ENCODE peak calls at places on chromosomes 11 and 22, in seven cellular contexts. D is SK-N-SH, V is GM23338, A is GM23248, P is OCI-LY7, T is PC-3, O is MM.1S. X is an unnamed sample. For H3K9me2, the result is how much of the 10 kb centered on the place peaks cover.

GRCh38 chr11:101915811-101916291 is 471 bp downstream of the ANGPTL5 start:
- DNase-seq in D (peak), A (peak), O (peak), P (peak), T (peak), V (peak), X (no peak)

GRCh38 chr11:123195182-123196059 is at the start of gene CLMP:
- DNase-seq in T (peak), D (peak), O (no peak), P (no peak), V (peak), A (peak), X (no peak)

GRCh38 chr11:130765951-130766649 is 150.2 kb downstream of the SNX19 start:
- DNase-seq in T (no peak), P (peak), D (no peak), V (no peak), O (peak), A (peak), X (no peak)

GRCh38 chr22:25069758-25070461 is 117.4 kb downstream of the KIAA1671 start:
- DNase-seq in V (peak), P (no peak), A (no peak), T (no peak), O (no peak), D (no peak), X (no peak)

GRCh38 chr11:120061036-120061760 is 76.7 kb downstream of the TRIM29 start:
- DNase-seq in A (peak), P (no peak), T (no peak), D (no peak), V (no peak), O (no peak), X (no peak)

GRCh38 chr11:131924446-131925240 is 554.2 kb downstream of the NTM start:
- DNase-seq in O (no peak), T (peak), A (peak), P (no peak), D (no peak), V (no peak), X (no peak)

GRCh38 chr11:15793032-15793996 is 563.0 kb downstream of the SOX6 start:
- DNase-seq in P (no peak), V (no peak), A (peak), O (no peak), T (peak), D (no peak), X (no peak)

GRCh38 chr11:26121466-26121865 is 210.5 kb upstream of the ANO3 start:
- DNase-seq in A (peak), O (no peak), D (no peak), P (no peak), T (no peak), V (no peak), X (no peak)

GRCh38 chr11:125055107-125055715 is 7.9 kb upstream of the SLC37A2 start:
- DNase-seq in D (no peak), T (peak), P (no peak), A (no peak), O (no peak), V (no peak), X (no peak)

GRCh38 chr11:46006418-46007070 is 84.1 kb downstream of the LARGE2 start:
- DNase-seq in V (peak), T (peak), O (peak), D (peak), P (peak), A (peak), X (peak)

GRCh38 chr11:21316591-21316990 is 647.2 kb downstream of the NELL1 start:
- DNase-seq in T (no peak), O (no peak), A (no peak), D (no peak), P (no peak), V (no peak), X (no peak)

GRCh38 chr11:126147268-126148111 is 64.0 kb downstream of the RPUSD4 start:
- DNase-seq in P (no peak), D (no peak), O (no peak), T (peak), V (peak), A (no peak), X (no peak)

GRCh38 chr11:66293352-66293751 is 1.7 kb downstream of the TMEM151A start:
- DNase-seq in O (no peak), A (no peak), P (no peak), T (no peak), V (no peak), D (no peak), X (no peak)

GRCh38 chr11:66291303-66291705 is 390 bp upstream of the TMEM151A start:
- DNase-seq in V (no peak), O (no peak), T (no peak), P (no peak), A (no peak), D (peak), X (no peak)

GRCh38 chr11:66290332-66290629 is 1.3 kb upstream of the YIF1A start:
- DNase-seq in D (no peak), T (no peak), V (no peak), A (no peak), P (no peak), O (no peak), X (no peak)

GRCh38 chr11:66292543-66293332 is 1.0 kb downstream of the TMEM151A start:
- DNase-seq in P (no peak), V (no peak), D (no peak), O (no peak), T (no peak), A (no peak), X (no peak)

GRCh38 chr11:66291706-66292542 is at the start of gene TMEM151A:
- DNase-seq in V (peak), D (peak), T (no peak), A (peak), P (no peak), O (no peak), X (no peak)
- H3K27ac ChIP-seq in V (no peak), D (no peak), T (no peak), A (no peak), P (no peak), O (no peak), X (peak)

DNA sequence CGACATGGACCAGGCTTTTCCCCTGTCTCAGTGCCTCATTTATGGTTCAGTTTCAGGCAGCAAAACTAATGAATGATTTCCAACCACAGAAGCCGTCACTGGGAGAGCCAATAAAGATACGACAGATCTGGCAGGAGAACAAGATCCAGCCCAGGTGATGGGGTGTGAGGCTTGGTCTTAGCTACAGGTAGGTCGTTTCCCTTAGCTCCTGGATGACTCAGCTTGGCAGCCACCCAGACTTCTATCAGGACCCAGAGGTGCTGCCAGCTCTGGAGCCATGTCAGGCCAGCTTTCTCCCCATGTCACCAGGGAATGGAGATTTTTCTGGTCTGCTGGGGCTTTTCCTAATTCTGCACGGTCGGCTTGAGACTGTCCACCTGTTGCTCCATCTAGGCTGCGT is 36.3 kb upstream of the APOBEC3A start:
- DNase-seq in V (no peak), P (no peak), A (no peak), O (no peak), T (peak), D (no peak), X (peak)
- H3K9me2 ChIP-seq in V (under half), P (under half), A (under half), O (under half), T (under half), D (under half), X (under half)

GRCh38 chr11:78886616-78887015 is 312.0 kb upstream of the NARS2 start:
- DNase-seq in A (no peak), O (no peak), T (no peak), V (no peak), P (no peak), D (no peak), X (no peak)

GRCh38 chr11:78884761-78885160 is 310.1 kb upstream of the NARS2 start:
- DNase-seq in V (no peak), P (no peak), O (no peak), T (no peak), A (no peak), D (no peak), X (no peak)

GRCh38 chr11:78893996-78894395 is 319.3 kb upstream of the NARS2 start:
- DNase-seq in V (no peak), P (no peak), D (no peak), T (no peak), O (no peak), A (no peak), X (no peak)

GRCh38 chr11:78889698-78890097 is 315.0 kb upstream of the NARS2 start:
- DNase-seq in P (no peak), O (no peak), A (no peak), D (no peak), T (no peak), V (no peak), X (no peak)
- H3K27ac ChIP-seq in P (no peak), O (no peak), A (no peak), D (no peak), T (no peak), V (no peak), X (no peak)

DNA sequence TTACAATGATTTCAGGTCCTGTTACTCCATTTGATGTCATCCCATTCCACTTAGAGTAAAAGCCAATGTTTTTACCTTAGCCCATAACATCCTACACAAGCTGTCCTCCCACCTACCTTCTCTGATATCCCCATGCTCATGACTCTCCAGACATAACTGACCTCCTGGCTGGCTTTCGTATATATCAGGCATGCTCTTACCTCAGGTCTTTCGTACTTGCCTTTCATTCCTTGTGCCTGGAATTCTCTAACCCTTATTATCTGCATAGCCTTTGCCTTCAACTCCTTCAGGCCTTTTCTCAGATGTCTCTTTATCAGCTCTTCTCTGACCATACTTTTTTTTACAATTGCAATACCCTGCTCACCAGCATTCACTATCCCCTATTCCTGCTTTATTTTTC is 10.3 kb upstream of the CYB5R2 start:
- DNase-seq in A (no peak), T (no peak), D (no peak), O (no peak), V (no peak), P (no peak), X (no peak)
- H3K9me2 ChIP-seq in A (under half), T (under half), D (under half), O (under half), V (under half), P (under half), X (under half)

GRCh38 chr11:1785749-1786261 is 22.1 kb upstream of the CTSD start:
- DNase-seq in P (no peak), D (no peak), O (no peak), V (no peak), A (no peak), T (no peak), X (no peak)
- H3K27ac ChIP-seq in P (no peak), D (no peak), O (no peak), V (no peak), A (no peak), T (no peak), X (no peak)

DNA sequence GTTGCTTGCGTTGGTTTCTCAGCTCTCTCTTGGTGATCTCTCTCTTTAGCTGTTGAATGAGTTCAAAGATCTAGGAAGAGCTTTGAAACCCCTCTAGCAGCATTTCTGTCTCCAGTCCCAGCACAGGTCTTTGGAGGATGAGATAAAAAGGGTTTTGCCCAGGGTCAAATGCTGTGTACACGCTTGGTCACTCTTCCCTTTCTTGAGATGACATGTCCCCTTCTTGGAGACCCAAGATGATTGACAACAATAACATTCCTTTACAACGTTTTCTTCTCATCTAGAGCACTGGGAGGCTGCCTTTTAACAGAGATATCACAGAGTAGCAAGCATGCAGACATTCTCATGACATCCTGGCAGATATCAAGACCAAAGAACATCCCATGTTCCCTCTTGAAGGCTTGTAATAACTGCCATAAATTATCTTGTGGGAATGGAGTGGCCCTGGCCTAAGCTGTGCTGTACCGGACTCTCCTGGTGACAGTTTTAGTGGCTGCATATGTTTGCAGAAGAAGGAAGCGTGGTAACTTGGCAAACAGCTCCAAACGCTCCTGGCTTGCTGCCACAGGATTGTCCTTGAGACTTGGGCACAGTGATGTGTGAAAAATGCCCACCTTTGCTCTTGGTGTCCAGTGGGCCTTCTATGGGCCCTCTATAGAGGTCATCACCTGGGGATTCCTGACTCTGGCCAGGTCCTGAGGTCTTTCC is 107.8 kb downstream of the PTPRJ start:
- DNase-seq in D (no peak), A (no peak), P (no peak), V (no peak), T (no peak), O (no peak), X (no peak)
- H3K9me2 ChIP-seq in D (under half), A (under half), P (under half), V (under half), T (under half), O (under half), X (under half)

GRCh38 chr11:11253487-11253886 is 99.6 kb downstream of the CSNK2A3 start:
- DNase-seq in A (no peak), D (no peak), T (no peak), P (no peak), V (no peak), O (no peak), X (no peak)
- H3K27ac ChIP-seq in A (no peak), D (no peak), T (no peak), P (no peak), V (no peak), O (no peak), X (no peak)

GRCh38 chr11:899724-900123 is 10.9 kb downstream of the CHID1 start:
- DNase-seq in O (no peak), A (no peak), P (no peak), T (no peak), V (no peak), D (no peak), X (no peak)

GRCh38 chr11:898540-899190 is 11.9 kb downstream of the CHID1 start:
- DNase-seq in V (peak), P (no peak), D (peak), A (peak), O (no peak), T (no peak), X (no peak)

GRCh38 chr11:897226-898159 is 13.1 kb downstream of the CHID1 start:
- DNase-seq in O (no peak), V (no peak), P (no peak), A (no peak), T (no peak), D (no peak), X (no peak)

GRCh38 chr11:898160-898517 is 12.5 kb downstream of the CHID1 start:
- DNase-seq in A (peak), T (peak), P (no peak), V (peak), O (no peak), D (peak), X (peak)

GRCh38 chr11:900545-900944 is 10.1 kb downstream of the CHID1 start:
- DNase-seq in V (no peak), D (no peak), P (no peak), A (no peak), T (no peak), O (no peak), X (no peak)
- H3K9me2 ChIP-seq in V (under half), D (under half), P (under half), A (under half), T (under half), O (under half), X (under half)

GRCh38 chr11:31813242-31813960 is 2.3 kb upstream of the PAX6 start:
- DNase-seq in O (no peak), T (peak), D (peak), V (peak), A (no peak), P (no peak), X (no peak)
- H3K27ac ChIP-seq in O (no peak), T (peak), D (no peak), V (no peak), A (no peak), P (no peak), X (no peak)

X was measured in HCT116.